ENCODE peak calls at places on chromosomes 1 and 21, in nine cellular contexts. N is fibroblast of the aortic adventitia, E is astrocyte of the spinal cord, K is heart left ventricle, F is dorsolateral prefrontal cortex, S is cardiac fibroblast, W is GM12865, Q is astrocyte, O is left ventricle myocardium inferior. C is an unnamed sample.

GRCh38 chr1:171742577-171742922 is 685 bp upstream of the VAMP4 start:
- DNase-seq in N (peak), E (no peak), K (peak), F (peak), S (peak), W (no peak), Q (peak), O (peak), C (peak)

GRCh38 chr21:35326677-35327076 is 277.6 kb upstream of the RUNX1 start:
- DNase-seq in N (peak), E (no peak), K (no peak), F (no peak), S (peak), W (no peak), Q (no peak), O (no peak), C (peak)

GRCh38 chr21:33541105-33541711 is 709 bp downstream of the GART start:
- DNase-seq in N (peak), E (peak), K (no peak), F (no peak), S (peak), W (peak), Q (no peak), O (no peak), C (peak)

GRCh38 chr1:70990460-70991253 is 57.0 kb downstream of the PTGER3 start:
- DNase-seq in N (no peak), E (no peak), K (no peak), F (no peak), S (no peak), W (no peak), Q (no peak), O (no peak), C (no peak)

GRCh38 chr1:210053126-210053525 is 115.1 kb downstream of the SYT14 start:
- DNase-seq in N (no peak), E (no peak), K (no peak), F (no peak), S (no peak), W (no peak), Q (no peak), O (no peak), C (no peak)

GRCh38 chr1:24776821-24777220 is 31.6 kb downstream of the CLIC4 start:
- DNase-seq in N (no peak), E (no peak), K (no peak), F (no peak), S (no peak), W (no peak), Q (no peak), O (no peak), C (no peak)

GRCh38 chr1:78475888-78476610 is 14.7 kb upstream of the PTGFR start:
- DNase-seq in N (peak), E (no peak), K (no peak), F (no peak), S (peak), W (no peak), Q (no peak), O (no peak), C (peak)

GRCh38 chr1:208176654-208177053 is 67.5 kb downstream of the PLXNA2 start:
- DNase-seq in N (no peak), E (no peak), K (no peak), F (no peak), S (no peak), W (no peak), Q (no peak), O (no peak), C (no peak)

GRCh38 chr1:36024761-36025303 is 59.1 kb upstream of the TEKT2 start:
- DNase-seq in N (no peak), E (no peak), K (no peak), F (no peak), S (no peak), W (no peak), Q (no peak), O (no peak), C (no peak)

GRCh38 chr1:14117700-14118099 is 417.7 kb downstream of the PRDM2 start:
- DNase-seq in N (no peak), E (no peak), K (no peak), F (no peak), S (no peak), W (no peak), Q (no peak), O (no peak), C (no peak)

GRCh38 chr1:230074270-230074669 is 7.2 kb downstream of the GALNT2 start:
- DNase-seq in N (no peak), E (no peak), K (no peak), F (no peak), S (no peak), W (no peak), Q (no peak), O (no peak), C (no peak)

GRCh38 chr1:119004129-119004527 is 16.0 kb upstream of the TBX15 start:
- DNase-seq in N (no peak), E (no peak), K (no peak), F (no peak), S (no peak), W (no peak), Q (no peak), O (no peak), C (no peak)

GRCh38 chr1:62978056-62978455 is 194.1 kb downstream of the ATG4C start:
- DNase-seq in N (no peak), E (no peak), K (no peak), F (no peak), S (no peak), W (no peak), Q (no peak), O (no peak), C (no peak)

GRCh38 chr1:156284762-156285161 is 637 bp downstream of the TMEM79 start:
- DNase-seq in N (no peak), E (no peak), K (no peak), F (no peak), S (no peak), W (no peak), Q (no peak), O (no peak), C (no peak)

GRCh38 chr21:46098303-46099141 is 610 bp downstream of the COL6A2 start:
- DNase-seq in N (peak), E (no peak), K (peak), F (no peak), S (peak), W (no peak), Q (no peak), O (peak), C (peak)

GRCh38 chr21:33488936-33489335 is 2.6 kb downstream of the DNAJC28 start:
- DNase-seq in N (no peak), E (no peak), K (no peak), F (no peak), S (no peak), W (no peak), Q (no peak), O (no peak), C (no peak)

GRCh38 chr1:45411510-45411899 is 71.3 kb upstream of the MUTYH start:
- DNase-seq in N (no peak), E (no peak), K (no peak), F (no peak), S (no peak), W (no peak), Q (no peak), O (no peak), C (no peak)

GRCh38 chr1:23756676-23757075 is 13.4 kb downstream of the ELOA start:
- DNase-seq in N (peak), E (peak), K (no peak), F (no peak), S (peak), W (no peak), Q (peak), O (no peak), C (peak)

GRCh38 chr1:185426761-185427698 is 110.0 kb upstream of the IVNS1ABP start:
- DNase-seq in N (peak), E (peak), K (no peak), F (no peak), S (peak), W (no peak), Q (peak), O (peak), C (peak)

GRCh38 chr1:106249365-106249764 is 807.1 kb upstream of the PRMT6 start:
- DNase-seq in N (no peak), E (no peak), K (no peak), F (no peak), S (no peak), W (no peak), Q (no peak), O (no peak), C (no peak)

GRCh38 chr1:59411147-59411546 is 114.3 kb downstream of the FGGY start:
- DNase-seq in N (no peak), E (no peak), K (no peak), F (no peak), S (no peak), W (no peak), Q (no peak), O (no peak), C (no peak)

DNA sequence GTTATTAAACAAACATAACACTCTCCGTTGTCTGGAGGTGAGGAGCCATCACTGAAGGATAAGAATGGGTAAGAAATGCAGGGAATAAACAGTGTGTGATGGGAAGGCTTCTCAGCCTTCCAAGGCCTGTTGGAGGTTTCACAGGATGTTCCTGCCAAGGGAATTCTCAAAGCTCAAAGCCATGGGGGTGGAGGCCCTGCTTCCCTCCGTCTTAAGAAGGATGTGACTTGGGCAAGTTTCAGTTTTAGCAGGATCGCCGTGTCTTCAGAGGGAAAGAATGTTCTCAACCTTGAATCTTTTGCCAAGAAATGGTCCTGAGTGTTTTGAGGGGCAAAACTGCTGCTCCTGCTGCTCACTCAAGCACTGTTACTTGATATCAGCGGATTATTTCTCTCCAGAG is 41.7 kb upstream of the IL20 start:
- DNase-seq in N (peak), E (peak), K (no peak), F (no peak), S (peak), W (no peak), Q (peak), O (peak), C (no peak)
- H3K4me3 ChIP-seq in N (no peak), E (no peak), K (no peak), F (no peak), S (no peak), W (no peak), Q (no peak), O (no peak), C (no peak)

DNA sequence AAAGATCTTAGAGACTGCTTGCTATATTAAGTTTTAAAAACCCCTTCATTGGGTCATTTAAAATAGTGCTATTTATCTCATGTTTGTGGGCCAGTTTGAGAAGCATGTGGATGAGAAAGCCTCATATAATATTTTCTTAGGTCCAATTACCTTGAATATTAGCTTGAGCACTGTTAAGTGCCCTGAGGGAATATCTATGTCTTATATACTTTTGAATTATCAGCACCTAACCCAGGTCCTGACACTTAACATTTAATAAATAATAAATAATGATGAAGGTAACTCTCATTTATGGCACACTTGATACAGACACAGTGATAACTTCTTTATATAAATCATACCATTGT is 293 bp upstream of the GBP2 start:
- DNase-seq in N (no peak), E (no peak), K (no peak), F (no peak), S (no peak), W (no peak), Q (no peak), O (no peak), C (no peak)
- H3K4me3 ChIP-seq in N (no peak), E (no peak), K (peak), F (peak), S (no peak), W (no peak), Q (no peak), O (peak), C (no peak)

DNA sequence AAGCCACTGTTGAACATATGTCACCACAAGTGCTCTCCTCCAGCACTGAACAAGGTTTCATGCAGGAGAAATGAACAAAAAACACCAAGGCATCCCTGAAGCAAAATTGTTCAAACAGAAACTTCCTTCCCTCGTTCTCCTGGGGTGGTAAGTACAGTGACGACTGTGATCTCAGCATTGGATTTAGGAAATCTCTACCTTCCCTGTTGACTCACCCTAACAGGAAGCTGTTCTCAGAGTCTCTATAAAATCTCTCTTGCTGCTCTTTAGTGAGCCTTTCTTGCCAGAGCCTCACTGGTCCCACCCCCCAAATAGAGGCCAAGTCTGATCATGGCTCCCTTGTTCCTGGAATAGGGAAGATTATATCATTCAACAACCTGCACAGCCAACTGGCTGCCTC is 12.5 kb downstream of the VSIG8 start:
- DNase-seq in N (peak), E (peak), K (no peak), F (no peak), S (peak), W (no peak), Q (no peak), O (no peak), C (no peak)
- H3K4me3 ChIP-seq in N (no peak), E (no peak), K (no peak), F (no peak), S (peak), W (no peak), Q (peak), O (no peak), C (no peak)

DNA sequence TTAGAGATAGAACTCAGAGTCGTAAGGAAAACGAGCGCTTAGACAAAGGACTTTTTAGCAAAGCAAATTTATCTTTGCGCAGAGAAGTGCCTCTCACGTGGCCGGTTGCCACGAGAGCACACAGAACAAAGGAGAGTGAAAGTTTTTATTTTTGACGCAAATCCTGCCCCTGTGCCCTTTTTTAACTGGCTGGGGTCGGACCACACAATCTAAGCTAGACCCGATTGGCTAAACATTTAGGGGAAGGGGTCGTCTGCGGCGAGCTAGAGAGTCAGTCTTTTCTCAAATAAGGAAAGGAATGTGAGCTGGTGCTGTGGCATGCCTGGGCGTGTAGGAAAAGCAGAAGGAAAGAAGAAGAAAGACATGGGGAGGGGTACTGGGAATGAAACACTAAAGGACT is 2.4 kb downstream of the KRTAP10-2 start:
- DNase-seq in N (peak), E (no peak), K (no peak), F (no peak), S (no peak), W (no peak), Q (peak), O (no peak), C (no peak)
- H3K4me3 ChIP-seq in N (no peak), E (no peak), K (no peak), F (no peak), S (no peak), W (no peak), Q (no peak), O (no peak), C (no peak)

C was measured in foreskin fibroblast.